ENCODE peak calls at places on chromosome 7, in seven cellular contexts. L, N, Q, I, X, S and A are unnamed samples.
A peak's percentile ranks its signal among the peaks of the same experiment; 100 is the strongest.

GRCh38 chr7:108200326-108200725 is 70.2 kb upstream of the LAMB4 start:
- DNase-seq in S (no peak), L (no peak), N (no peak), Q (peak; percentile 30), I (no peak), X (no peak), A (no peak)

GRCh38 chr7:84042110-84042539 is 152.5 kb downstream of the SEMA3A start:
- DNase-seq in S (no peak), X (no peak), I (no peak), L (no peak), N (no peak), Q (peak; percentile 84), A (no peak)

GRCh38 chr7:52634996-52635395 is 400.4 kb upstream of the POM121L12 start:
- DNase-seq in L (no peak), S (no peak), Q (no peak), I (no peak), N (no peak), X (no peak), A (no peak)

GRCh38 chr7:81869670-81870069 is 99.8 kb upstream of the HGF start:
- DNase-seq in I (no peak), L (no peak), S (no peak), Q (no peak), X (no peak), N (no peak), A (no peak)

GRCh38 chr7:137519964-137520363 is 176.4 kb upstream of the PTN start:
- DNase-seq in Q (peak; percentile 15), S (no peak), X (no peak), I (no peak), L (no peak), N (no peak), A (no peak)

GRCh38 chr7:13258386-13258785 is 571.0 kb downstream of the ARL4A start:
- DNase-seq in S (no peak), I (no peak), Q (no peak), L (no peak), N (no peak), X (no peak), A (no peak)

GRCh38 chr7:121041516-121042148 is 53.1 kb downstream of the CPED1 start:
- DNase-seq in N (no peak), I (no peak), L (no peak), X (no peak), S (no peak), Q (peak; percentile 43), A (no peak)

GRCh38 chr7:108109216-108109908 is 20.8 kb downstream of the LAMB4 start:
- DNase-seq in I (no peak), L (no peak), N (no peak), S (no peak), X (no peak), Q (no peak), A (no peak)

GRCh38 chr7:19024261-19024660 is 93.2 kb downstream of the TWIST1 start:
- DNase-seq in S (no peak), N (no peak), Q (peak; percentile 85), L (no peak), I (no peak), X (no peak), A (no peak)

GRCh38 chr7:144759653-144760052 is 76.2 kb downstream of the TPK1 start:
- DNase-seq in L (no peak), X (no peak), I (no peak), S (no peak), N (no peak), Q (no peak), A (no peak)

GRCh38 chr7:148763622-148764021 is 64.9 kb downstream of the CUL1 start:
- DNase-seq in N (no peak), I (no peak), Q (peak; percentile 55), L (no peak), X (no peak), S (no peak), A (no peak)

GRCh38 chr7:93015193-93016084 is 102.3 kb downstream of the SAMD9 start:
- DNase-seq in N (no peak), Q (peak; percentile 80), I (no peak), X (no peak), L (no peak), S (no peak), A (no peak)

GRCh38 chr7:142587578-142588191 is 161.6 kb upstream of the PRSS1 start:
- DNase-seq in L (no peak), I (no peak), S (no peak), Q (peak; percentile 81), X (no peak), N (no peak), A (no peak)

GRCh38 chr7:101604331-101604933 is 24.7 kb downstream of the MYL10 start:
- DNase-seq in X (no peak), S (no peak), I (no peak), L (no peak), Q (no peak), N (no peak), A (no peak)

GRCh38 chr7:133746305-133746704 is 380.8 kb upstream of the LRGUK start:
- DNase-seq in I (no peak), X (no peak), L (no peak), N (peak; percentile 15), Q (no peak), S (no peak), A (no peak)

GRCh38 chr7:6480323-6480660 is 32.5 kb upstream of the DAGLB start:
- DNase-seq in L (no peak), N (no peak), Q (no peak), X (no peak), I (no peak), S (no peak), A (no peak)
- H3K27ac ChIP-seq in L (no peak overlapping the region), N (no peak overlapping the region), Q (no peak overlapping the region), X (peak overlapping the region; percentile 7), I (no peak overlapping the region), S (no peak overlapping the region), A (no peak overlapping the region)

GRCh38 chr7:150744041-150744656 is 6.9 kb downstream of the GIMAP5 start:
- DNase-seq in L (no peak), X (no peak), S (no peak), N (no peak), Q (no peak), I (no peak), A (no peak)
- H3K36me3 ChIP-seq in L (peaks cover 50% of the 10 kb centered on the region), X (no peaks in the 10 kb centered on the region), S (peaks cover 42% of the 10 kb centered on the region), N (no peaks in the 10 kb centered on the region), Q (no peaks in the 10 kb centered on the region), I (peaks cover 5% of the 10 kb centered on the region), A (no peaks in the 10 kb centered on the region)

DNA sequence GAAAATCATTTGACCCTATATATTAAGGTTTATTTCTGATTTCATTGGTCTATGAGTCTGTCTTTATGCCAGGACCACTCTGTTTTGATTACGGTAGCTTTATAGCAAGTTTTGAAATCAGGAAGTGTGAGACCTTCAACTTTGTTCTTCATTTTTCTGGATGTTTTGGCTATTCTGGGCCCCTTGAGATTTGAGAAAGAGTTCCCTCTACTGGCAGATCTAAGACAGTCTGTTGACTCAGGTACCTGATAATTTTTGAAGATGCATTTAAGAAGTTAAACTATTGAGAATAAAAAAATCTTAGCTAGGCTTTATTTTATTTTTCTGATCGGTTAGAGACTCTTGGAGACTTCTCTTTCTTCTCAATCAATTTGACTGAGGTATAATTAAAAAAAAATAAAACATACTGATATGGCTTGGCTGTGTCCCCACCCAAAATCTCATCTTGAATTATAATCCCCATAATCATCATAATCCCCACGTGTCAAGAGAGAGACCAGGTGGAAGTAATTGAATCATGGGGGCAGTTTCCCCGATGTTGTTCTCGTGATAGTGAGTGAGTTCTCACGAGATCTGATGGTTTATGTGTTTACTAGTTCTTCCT is 209.2 kb downstream of the SNX10 start:
- DNase-seq in L (no peak), I (no peak), N (no peak), Q (peak; percentile 16), X (no peak), S (no peak), A (no peak)
- TF ChIP-seq CTCF in L (peak; percentile 19), I (peak; percentile 30), N (peak; percentile 41), Q (peak; percentile 42), X (peak; percentile 58), S (peak; percentile 54), A (peak; percentile 12)

DNA sequence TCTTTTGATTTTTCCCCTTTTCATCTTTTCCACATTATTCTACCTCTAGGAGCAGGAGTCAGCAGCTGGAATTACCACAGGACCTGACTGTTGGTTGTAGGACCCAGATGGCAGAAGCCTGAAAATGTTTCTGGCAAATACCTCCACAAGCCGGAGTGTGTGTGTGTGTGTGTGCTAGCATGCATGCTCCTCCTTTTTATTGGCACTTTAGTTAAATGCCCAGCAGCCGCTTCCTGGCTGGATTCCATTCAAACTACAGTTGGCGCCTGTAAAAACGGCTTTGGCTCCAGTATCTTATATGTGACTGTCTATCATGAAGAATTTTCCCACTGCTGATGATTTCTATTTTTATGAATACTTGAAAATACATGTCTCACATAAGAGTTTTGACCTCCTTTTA is 319.7 kb upstream of the SP4 start:
- DNase-seq in X (no peak), Q (no peak), S (no peak), N (no peak), I (no peak), L (no peak), A (no peak)
- H3K27ac ChIP-seq in X (no peak overlapping the region), Q (no peak overlapping the region), S (no peak overlapping the region), N (no peak overlapping the region), I (no peak overlapping the region), L (no peak overlapping the region), A (no peak overlapping the region)

DNA sequence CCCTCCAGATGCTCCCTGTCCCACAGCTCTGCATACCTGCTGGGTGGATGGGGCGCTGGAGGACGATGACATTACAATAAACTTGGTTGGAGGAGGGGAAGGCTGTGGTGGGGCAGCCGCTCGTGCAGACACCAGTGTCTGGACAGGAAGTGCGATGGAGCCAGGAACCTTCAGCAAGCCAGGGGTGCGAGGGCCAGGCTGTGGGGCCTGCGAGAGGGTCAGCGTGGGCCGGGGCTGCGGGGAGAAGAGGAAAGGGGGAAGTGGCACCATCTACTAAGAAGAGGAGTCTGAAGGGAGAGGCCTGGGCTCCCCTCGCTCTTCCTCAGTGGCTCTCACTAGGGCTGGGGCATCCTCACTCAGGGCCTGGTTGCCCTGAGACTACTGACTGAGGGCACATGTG is 6.4 kb downstream of the AP4M1 start:
- DNase-seq in Q (no peak), L (no peak), S (no peak), N (no peak), I (no peak), X (no peak), A (no peak)
- H3K36me3 ChIP-seq in Q (peaks cover 68% of the 10 kb centered on the region), L (peaks cover 10% of the 10 kb centered on the region), S (peaks cover 100% of the 10 kb centered on the region), N (peaks cover 46% of the 10 kb centered on the region), I (peaks cover 94% of the 10 kb centered on the region), X (peaks cover 26% of the 10 kb centered on the region), A (peaks cover 71% of the 10 kb centered on the region)

GRCh38 chr7:156148547-156148946 is 336.3 kb upstream of the SHH start:
- DNase-seq in N (no peak), S (no peak), X (no peak), L (no peak), I (no peak), Q (no peak), A (no peak)
- TF ChIP-seq CTCF in N (no peak), S (no peak), X (no peak), L (no peak), I (no peak), Q (no peak), A (no peak)

DNA sequence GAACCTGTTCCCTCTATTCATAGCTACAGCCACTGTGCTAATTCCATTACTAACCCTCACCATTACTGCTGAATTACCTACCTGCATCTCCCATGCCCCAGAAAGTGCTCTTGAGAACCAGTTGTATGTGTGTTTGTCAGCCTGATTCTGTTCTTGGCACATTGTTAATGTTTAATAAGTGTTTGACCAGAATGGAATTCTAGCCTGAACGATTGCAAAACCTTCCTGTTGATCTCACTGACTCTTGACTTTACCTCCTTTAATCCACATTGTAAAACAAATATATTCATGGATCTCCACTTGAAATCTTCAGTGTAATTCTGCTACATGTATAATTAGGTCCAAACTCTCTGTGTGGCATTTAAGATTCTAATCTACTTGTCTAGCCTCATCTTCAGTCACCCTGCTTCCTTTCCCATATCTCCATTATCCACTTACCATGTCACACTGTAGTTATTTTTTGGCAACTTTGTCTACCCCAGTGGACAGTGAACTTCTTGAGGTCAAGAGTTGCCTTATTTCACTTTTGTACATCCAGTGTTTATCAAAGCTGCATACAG is 4.9 kb downstream of the ZNF277 start:
- DNase-seq in X (no peak), I (no peak), N (no peak), Q (peak; percentile 63), S (no peak), L (no peak), A (no peak)
- H3K27ac ChIP-seq in X (peak overlapping the region; percentile 42), I (no peak overlapping the region), N (no peak overlapping the region), Q (peak overlapping the region; percentile 20), S (peak overlapping the region; percentile 26), L (no peak overlapping the region), A (no peak overlapping the region)